ENCODE peak calls at places on chromosomes 6 and 20, in six cellular contexts. A is HCT116, E is mesendoderm, S is brain microvascular endothelial cell, R is A549, L is ovary. U is an unnamed sample.

GRCh38 chr20:62985089-62985778 is 21.5 kb downstream of the BHLHE23 start:
- DNase-seq in A (no peak), L (no peak), E (no peak), R (no peak), S (no peak), U (no peak)

GRCh38 chr6:117227245-117227962 is 38.0 kb upstream of the VGLL2 start:
- DNase-seq in A (no peak), L (no peak), S (no peak), R (no peak), E (no peak), U (no peak)

GRCh38 chr6:7903673-7904072 is 6.9 kb downstream of the TXNDC5 start:
- DNase-seq in E (no peak), A (no peak), S (no peak), R (no peak), L (no peak), U (no peak)

GRCh38 chr20:10536531-10536930 is 101.4 kb downstream of the SLX4IP start:
- DNase-seq in A (no peak), S (no peak), E (peak; percentile 60), L (no peak), R (no peak), U (no peak)

GRCh38 chr20:24654425-24654824 is 185.0 kb downstream of the SYNDIG1 start:
- DNase-seq in S (no peak), A (no peak), L (no peak), R (no peak), E (no peak), U (no peak)

GRCh38 chr6:15533379-15534044 is 129.3 kb downstream of the DTNBP1 start:
- DNase-seq in E (no peak), L (no peak), R (no peak), S (no peak), A (no peak), U (no peak)

GRCh38 chr6:20413826-20414225 is 12.1 kb downstream of the E2F3 start:
- DNase-seq in E (no peak), R (no peak), A (no peak), S (no peak), L (no peak), U (no peak)

GRCh38 chr20:38863024-38863851 is 57.7 kb downstream of the PPP1R16B start:
- DNase-seq in R (no peak), A (no peak), L (no peak), E (no peak), S (no peak), U (peak; percentile 27)

GRCh38 chr20:58832442-58832841 is 18.3 kb downstream of the GNAS-AS1 start:
- DNase-seq in A (no peak), S (no peak), L (no peak), E (no peak), R (no peak), U (no peak)

GRCh38 chr20:39638671-39639070 is 676.5 kb downstream of the DHX35 start:
- DNase-seq in L (no peak), A (no peak), R (no peak), S (no peak), E (no peak), U (no peak)

GRCh38 chr20:1184638-1185315 is at the start of gene TMEM74B:
- DNase-seq in A (no peak), E (no peak), S (no peak), R (no peak), L (no peak), U (no peak)

GRCh38 chr20:3802524-3803239 is 6.6 kb downstream of the CDC25B start:
- DNase-seq in R (no peak), A (no peak), L (no peak), E (no peak), S (no peak), U (no peak)

GRCh38 chr20:9920908-9921307 is 82.0 kb upstream of the PAK5 start:
- DNase-seq in S (no peak), A (no peak), L (no peak), E (no peak), R (no peak), U (no peak)

GRCh38 chr20:4443016-4443415 is 278.7 kb upstream of the PRND start:
- DNase-seq in L (no peak), S (no peak), E (no peak), A (no peak), R (no peak), U (no peak)

GRCh38 chr6:128174724-128175123 is 273.9 kb upstream of the THEMIS start:
- DNase-seq in L (no peak), R (no peak), A (no peak), S (no peak), E (no peak), U (no peak)

GRCh38 chr6:38387994-38388393 is 251.7 kb downstream of the BTBD9 start:
- DNase-seq in E (no peak), A (no peak), L (no peak), R (no peak), S (no peak), U (no peak)

GRCh38 chr20:32970115-32970972 is 33.9 kb downstream of the SUN5 start:
- DNase-seq in A (no peak), S (no peak), E (no peak), L (no peak), R (no peak), U (no peak)

GRCh38 chr6:122730334-122730733 is 49.2 kb upstream of the FABP7 start:
- DNase-seq in R (no peak), A (no peak), L (no peak), S (no peak), E (no peak), U (no peak)

GRCh38 chr20:556984-557383 is 13.4 kb upstream of the CSNK2A1 start:
- DNase-seq in S (no peak), R (no peak), L (no peak), A (no peak), E (no peak), U (no peak)

GRCh38 chr6:148884461-148884860 is 137.6 kb downstream of the UST start:
- DNase-seq in R (no peak), A (no peak), L (no peak), S (no peak), E (no peak), U (no peak)

GRCh38 chr6:139925894-139926641 is 551.6 kb upstream of the CITED2 start:
- DNase-seq in R (no peak), E (no peak), S (peak; percentile 87), L (no peak), A (no peak), U (no peak)

GRCh38 chr6:139926711-139927110 is 552.3 kb upstream of the CITED2 start:
- DNase-seq in E (no peak), S (peak; percentile 42), R (no peak), A (no peak), L (no peak), U (no peak)

GRCh38 chr6:139923964-139924475 is 549.6 kb upstream of the CITED2 start:
- DNase-seq in A (no peak), S (no peak), L (no peak), E (no peak), R (no peak), U (no peak)

GRCh38 chr6:139927742-139928305 is 553.4 kb upstream of the CITED2 start:
- DNase-seq in L (no peak), S (no peak), R (no peak), E (no peak), A (no peak), U (no peak)

GRCh38 chr6:139927236-139927635 is 552.8 kb upstream of the CITED2 start:
- DNase-seq in A (no peak), E (no peak), S (peak; percentile 71), L (no peak), R (no peak), U (no peak)
- H3K27ac ChIP-seq in A (no peak overlapping the region), E (no peak overlapping the region), S (peak overlapping the region; percentile 44), L (no peak overlapping the region), R (no peak overlapping the region), U (no peak overlapping the region)

GRCh38 chr6:135353113-135353512 is 144.4 kb downstream of the AHI1 start:
- DNase-seq in L (no peak), A (no peak), S (no peak), E (no peak), R (no peak), U (no peak)
- H3K27ac ChIP-seq in L (no peak overlapping the region), A (no peak overlapping the region), S (no peak overlapping the region), E (no peak overlapping the region), R (no peak overlapping the region), U (no peak overlapping the region)

DNA sequence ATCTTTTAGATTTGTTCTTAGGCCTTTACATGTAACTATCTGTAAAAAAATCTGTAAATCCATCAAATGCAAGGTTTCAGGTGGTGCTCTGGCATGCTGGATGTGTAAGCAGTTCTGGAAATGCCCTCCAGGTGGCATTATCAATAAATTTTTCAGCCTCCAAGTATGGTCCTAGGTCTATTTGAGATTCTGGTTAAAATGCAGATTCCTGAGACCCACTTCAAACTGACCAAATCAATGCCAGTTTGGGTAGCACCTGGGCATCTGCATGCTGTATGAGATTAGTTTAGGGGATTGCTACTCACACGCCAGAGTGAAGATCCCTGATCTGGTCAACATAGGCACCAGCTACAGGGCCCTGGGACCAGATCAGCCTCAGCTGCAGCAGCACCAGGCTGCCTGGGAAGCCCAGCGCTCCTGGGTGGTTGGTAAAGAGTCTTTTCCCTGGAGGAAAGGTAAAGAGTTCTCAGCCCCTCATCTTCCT is 507.3 kb upstream of the CITED2 start:
- DNase-seq in L (peak; percentile 26), A (peak; percentile 53), R (peak; percentile 13), E (peak; percentile 83), S (peak; percentile 43), U (no peak)
- H3K27ac ChIP-seq in L (peak overlapping the region; percentile 35), A (no peak overlapping the region), R (peak overlapping the region; percentile 45), E (peak overlapping the region; percentile 49), S (peak overlapping the region; percentile 74), U (no peak overlapping the region)

DNA sequence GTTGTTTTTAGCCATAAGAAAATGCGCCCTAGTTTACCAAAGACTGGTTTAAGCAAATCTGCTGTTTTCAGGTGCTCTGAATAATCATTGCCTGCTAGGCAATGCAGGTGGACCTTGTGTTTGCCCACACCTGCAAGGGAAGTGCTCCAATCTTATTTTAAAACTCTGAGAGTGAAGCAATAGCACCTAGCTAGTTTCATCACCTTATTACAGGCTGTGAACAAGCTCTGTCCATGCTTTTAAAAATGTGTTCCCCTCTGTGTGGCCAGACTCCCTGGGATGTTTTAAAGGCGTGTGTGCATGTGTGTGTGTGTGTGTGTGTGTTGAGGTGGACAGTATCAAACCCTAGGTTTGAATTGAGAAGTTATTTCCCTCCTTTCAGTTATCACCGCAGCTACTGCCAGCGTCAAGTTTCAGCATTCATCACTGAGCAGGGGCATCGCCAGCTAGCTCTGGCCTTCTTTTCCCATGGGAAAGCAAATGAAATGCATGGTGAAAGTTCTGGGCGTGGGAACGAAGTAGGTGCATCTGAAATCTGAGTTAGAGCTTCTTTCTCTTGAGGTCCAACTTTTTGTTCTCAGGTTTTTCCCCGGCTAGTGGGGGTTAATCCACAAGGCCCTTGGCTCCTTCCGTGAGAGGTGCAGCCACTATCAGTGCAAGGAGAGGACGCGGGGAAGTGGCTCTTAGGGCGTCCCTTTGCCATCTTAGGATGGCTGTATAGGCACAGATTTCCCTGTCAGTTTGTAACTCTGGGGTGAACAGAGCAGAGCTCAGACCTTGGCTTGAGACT is 30.8 kb downstream of the DUSP22 start:
- DNase-seq in S (no peak), E (no peak), R (no peak), A (no peak), L (no peak), U (no peak)
- H3K27ac ChIP-seq in S (no peak overlapping the region), E (no peak overlapping the region), R (no peak overlapping the region), A (no peak overlapping the region), L (no peak overlapping the region), U (no peak overlapping the region)

DNA sequence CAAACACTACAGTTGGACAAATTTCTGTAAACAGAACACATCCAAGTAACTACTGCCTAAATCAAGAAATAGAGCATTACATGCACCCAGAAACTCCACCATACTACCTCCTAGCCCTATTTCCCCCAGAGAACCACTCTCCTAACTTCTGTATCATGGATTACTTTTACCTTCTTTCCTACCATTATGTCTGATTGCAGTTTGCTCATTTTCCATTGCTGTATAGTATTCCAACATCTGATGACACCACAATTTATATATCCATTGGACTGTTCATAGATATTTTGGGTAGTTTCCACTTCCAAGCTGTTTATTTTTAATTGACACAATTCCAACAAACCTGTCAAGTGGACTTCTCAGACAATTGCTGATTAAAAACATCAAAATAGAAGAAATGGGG is 271.1 kb downstream of the CDC5L start:
- DNase-seq in E (no peak), A (no peak), S (no peak), R (no peak), L (no peak), U (no peak)
- H3K27ac ChIP-seq in E (no peak overlapping the region), A (no peak overlapping the region), S (no peak overlapping the region), R (no peak overlapping the region), L (no peak overlapping the region), U (no peak overlapping the region)